ENCODE peak calls at places on chromosomes 2 and 18, in eight cellular contexts. K is left ventricle myocardium inferior, A is PC-3, U is fibroblast of mammary gland, Y is stomach, E is body of pancreas, G is cardiac fibroblast, M is heart left ventricle. P is an unnamed sample.

GRCh38 chr2:233082934-233083755 is 23.0 kb downstream of the INPP5D start:
- DNase-seq in K (no peak), A (no peak), U (no peak), Y (no peak), E (no peak), M (no peak), G (no peak), P (no peak)

GRCh38 chr18:10076502-10077030 is 162.8 kb downstream of the VAPA start:
- DNase-seq in G (no peak), U (no peak), K (no peak), A (no peak), E (peak), Y (no peak), M (no peak), P (no peak)

GRCh38 chr2:201952212-201952611 is 81.4 kb upstream of the FZD7 start:
- DNase-seq in Y (no peak), M (no peak), U (no peak), E (no peak), K (no peak), A (peak), G (no peak), P (no peak)

GRCh38 chr2:183919167-183919566 is 679.2 kb upstream of the ZNF804A start:
- DNase-seq in G (no peak), E (no peak), M (no peak), Y (no peak), A (peak), U (no peak), K (no peak), P (no peak)

GRCh38 chr2:216574586-216574985 is 58.6 kb upstream of the IGFBP2 start:
- DNase-seq in E (no peak), A (no peak), M (no peak), G (no peak), Y (no peak), K (no peak), U (no peak), P (no peak)

GRCh38 chr2:239397856-239398470 is 2.9 kb downstream of the HDAC4 start:
- DNase-seq in A (no peak), K (no peak), G (no peak), Y (no peak), U (no peak), E (no peak), M (no peak), P (no peak)

GRCh38 chr2:187936228-187936627 is 355.4 kb upstream of the GULP1 start:
- DNase-seq in M (no peak), Y (no peak), K (no peak), E (no peak), G (no peak), A (no peak), U (no peak), P (no peak)

GRCh38 chr2:174827371-174828369 is 63.4 kb upstream of the CHRNA1 start:
- DNase-seq in A (peak), G (peak), U (no peak), M (no peak), E (no peak), Y (no peak), K (no peak), P (no peak)

GRCh38 chr18:54004828-54005227 is 219.6 kb downstream of the MBD2 start:
- DNase-seq in Y (no peak), G (peak), E (no peak), U (peak), K (no peak), A (peak), M (no peak), P (no peak)
- TF ChIP-seq CTCF in Y (no peak), G (no peak), E (no peak), U (no peak), K (no peak), A (peak), M (no peak), P (no peak)

GRCh38 chr2:235070063-235070706 is 118.4 kb downstream of the SH3BP4 start:
- DNase-seq in G (no peak), A (no peak), K (no peak), E (no peak), Y (no peak), U (no peak), M (no peak), P (no peak)
- TF ChIP-seq CTCF in G (no peak), A (no peak), K (no peak), E (no peak), Y (no peak), U (no peak), M (no peak), P (no peak)

GRCh38 chr2:113200236-113200635 is 26.5 kb downstream of the PSD4 start:
- DNase-seq in G (no peak), E (no peak), Y (no peak), K (no peak), A (peak), M (no peak), U (no peak), P (no peak)
- TF ChIP-seq CTCF in G (no peak), E (no peak), Y (peak), K (no peak), A (peak), M (no peak), U (no peak), P (no peak)

DNA sequence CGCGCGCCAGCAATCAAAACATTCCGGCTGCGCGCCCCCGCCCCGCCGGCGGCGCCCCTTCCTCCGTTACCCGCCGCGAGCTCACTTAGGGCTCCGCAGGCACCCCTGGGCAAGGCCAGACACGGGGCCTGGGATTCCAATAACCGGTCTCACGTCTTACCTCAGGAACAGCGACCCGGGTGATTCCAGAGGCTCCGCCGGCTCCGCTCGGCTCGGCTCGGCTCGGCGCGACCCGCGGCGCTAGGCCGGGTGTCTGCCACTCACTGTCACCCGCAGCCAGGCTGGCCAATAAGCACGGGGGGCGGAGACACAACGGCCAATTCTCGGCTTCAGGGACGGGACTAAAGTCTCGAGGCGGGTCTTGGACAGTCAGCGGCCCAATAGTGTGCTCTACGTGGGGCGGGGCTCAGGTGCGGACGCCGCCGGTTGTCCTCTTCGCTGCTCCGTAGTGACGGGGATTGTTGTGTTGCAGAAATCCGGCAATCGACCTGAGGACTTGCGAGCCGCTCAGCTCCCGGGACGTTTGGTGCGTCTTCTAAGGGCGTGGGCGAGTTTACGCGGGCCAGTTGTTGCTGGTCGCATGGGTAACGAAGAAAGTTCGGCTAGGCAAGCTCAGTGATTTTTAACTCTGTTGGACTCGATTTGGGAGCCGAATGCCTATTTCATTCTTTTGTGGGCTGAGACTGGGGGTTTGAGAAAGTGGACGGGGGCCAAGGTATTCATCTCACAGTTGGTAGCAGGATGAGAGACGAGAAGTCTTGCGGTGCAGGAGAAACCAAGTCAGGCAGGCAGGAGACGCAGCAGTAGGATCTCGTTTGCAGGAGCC is at the start of the genes ANKZF1 and ATG9A:
- DNase-seq in A (peak), U (peak), M (peak), K (peak), Y (peak), G (peak), E (peak), P (peak)
- TF ChIP-seq CTCF in A (no peak), U (no peak), M (no peak), K (no peak), Y (no peak), G (no peak), E (no peak), P (no peak)

GRCh38 chr18:74397572-74397971 is 59.5 kb downstream of the DIPK1C start:
- DNase-seq in K (no peak), A (no peak), E (no peak), M (no peak), Y (peak), U (no peak), G (no peak), P (no peak)
- TF ChIP-seq CTCF in K (no peak), A (peak), E (peak), M (no peak), Y (no peak), U (no peak), G (no peak), P (no peak)

GRCh38 chr2:176638167-176639015 is 369.1 kb downstream of the MTX2 start:
- DNase-seq in M (peak), E (peak), G (peak), Y (peak), A (peak), K (peak), U (peak), P (no peak)
- TF ChIP-seq CTCF in M (peak), E (peak), G (peak), Y (no peak), A (peak), K (peak), U (peak), P (peak)

DNA sequence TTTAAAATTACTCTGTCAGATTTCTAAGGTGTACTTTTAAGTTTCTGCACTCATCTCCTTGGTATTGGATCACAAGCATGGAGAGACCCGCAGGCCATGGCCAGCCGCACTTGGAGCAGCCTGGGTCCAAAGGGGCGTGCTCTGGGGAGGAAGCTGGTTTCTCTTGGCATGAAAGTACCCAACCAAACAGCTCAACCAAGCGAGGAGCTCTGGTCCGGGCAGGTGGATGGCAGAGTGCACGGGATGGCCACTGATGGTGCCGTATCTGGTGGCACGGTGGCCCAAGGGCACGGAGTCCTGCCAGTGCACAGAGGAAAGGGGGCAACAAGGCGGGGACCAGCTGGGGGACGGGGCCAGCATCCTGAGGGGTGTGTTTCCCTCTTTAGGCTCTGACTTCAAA is 32.2 kb upstream of the MCFD2 start:
- DNase-seq in M (no peak), U (no peak), E (no peak), Y (no peak), K (no peak), G (no peak), A (no peak), P (no peak)
- TF ChIP-seq CTCF in M (no peak), U (no peak), E (no peak), Y (no peak), K (no peak), G (no peak), A (no peak), P (no peak)

GRCh38 chr2:143581989-143582719 is 452.9 kb downstream of the ARHGAP15 start:
- DNase-seq in U (peak), Y (no peak), G (peak), A (peak), K (no peak), E (no peak), M (no peak), P (no peak)
- TF ChIP-seq CTCF in U (peak), Y (no peak), G (peak), A (peak), K (peak), E (no peak), M (no peak), P (peak)

GRCh38 chr2:126221506-126221905 is 434.5 kb upstream of the GYPC start:
- DNase-seq in M (no peak), E (no peak), G (peak), A (no peak), U (no peak), Y (no peak), K (no peak), P (no peak)

GRCh38 chr2:126222316-126222715 is 433.6 kb upstream of the GYPC start:
- DNase-seq in M (no peak), U (no peak), G (peak), A (no peak), E (no peak), K (no peak), Y (no peak), P (no peak)

GRCh38 chr2:126224766-126225165 is 431.2 kb upstream of the GYPC start:
- DNase-seq in G (peak), A (no peak), M (no peak), Y (no peak), E (no peak), K (no peak), U (no peak), P (no peak)

GRCh38 chr2:126227250-126227649 is 428.7 kb upstream of the GYPC start:
- DNase-seq in K (no peak), M (no peak), U (no peak), E (no peak), A (peak), Y (no peak), G (no peak), P (no peak)
- TF ChIP-seq CTCF in K (peak), M (no peak), U (no peak), E (no peak), A (no peak), Y (no peak), G (no peak), P (no peak)

P was measured in AG09319.